ENCODE peak calls at places on chromosomes 4 and X, in six cellular contexts. B is right lobe of liver, M is aorta, J is bronchial epithelial cell, G is fibroblast of lung, H is upper lobe of right lung. I is an unnamed sample.

GRCh38 chrX:118373538-118373937 is 27.6 kb downstream of the WDR44 start:
- DNase-seq in B (no peak), M (no peak), J (no peak), H (no peak), G (no peak), I (no peak)

GRCh38 chrX:129176710-129177109 is 346.6 kb downstream of the SMARCA1 start:
- DNase-seq in B (no peak), G (no peak), J (no peak), H (no peak), M (no peak), I (no peak)

GRCh38 chr4:56466910-56467283 is 520 bp upstream of the SRP72 start:
- DNase-seq in B (no peak), M (no peak), G (no peak), J (no peak), H (no peak), I (no peak)

GRCh38 chr4:9924750-9925149 is 96.5 kb downstream of the SLC2A9 start:
- DNase-seq in B (no peak), H (no peak), M (no peak), G (peak; percentile 36), J (peak; percentile 95), I (no peak)

GRCh38 chr4:41257257-41257900 is 651 bp downstream of the UCHL1 start:
- DNase-seq in B (peak; percentile 31), H (peak; percentile 80), G (peak; percentile 61), J (no peak), M (peak; percentile 56), I (peak; percentile 22)

GRCh38 chr4:94927696-94928095 is 169.9 kb downstream of the BMPR1B start:
- DNase-seq in G (peak; percentile 35), J (no peak), H (no peak), B (no peak), M (no peak), I (no peak)

GRCh38 chr4:161856711-161857326 is 307.0 kb downstream of the FSTL5 start:
- DNase-seq in H (no peak), J (no peak), M (no peak), B (no peak), G (peak; percentile 57), I (no peak)

GRCh38 chrX:95057341-95057740 is 1383.3 kb downstream of the FAM133A start:
- DNase-seq in H (no peak), J (no peak), M (no peak), B (no peak), G (peak; percentile 58), I (no peak)

GRCh38 chr4:10659251-10659650 is 25.3 kb downstream of the CLNK start:
- DNase-seq in M (no peak), H (no peak), J (no peak), B (no peak), G (no peak), I (no peak)

GRCh38 chr4:94595880-94596483 is 144.2 kb downstream of the PDLIM5 start:
- DNase-seq in B (no peak), H (no peak), G (peak; percentile 52), J (peak; percentile 60), M (no peak), I (no peak)

GRCh38 chr4:83093060-83093640 is 21.4 kb downstream of the PLAC8 start:
- DNase-seq in J (peak; percentile 40), G (no peak), B (no peak), M (no peak), H (no peak), I (no peak)

GRCh38 chrX:74286950-74287349 is 17.0 kb upstream of the ZCCHC13 start:
- DNase-seq in H (no peak), J (peak; percentile 5), G (peak; percentile 37), B (no peak), M (no peak), I (no peak)

GRCh38 chr4:742742-743311 is 37.2 kb downstream of the PCGF3 start:
- DNase-seq in H (peak; percentile 82), B (peak; percentile 77), G (no peak), M (peak; percentile 73), J (no peak), I (peak; percentile 49)

GRCh38 chr4:188372856-188373255 is 233.6 kb downstream of the TRIML1 start:
- DNase-seq in G (no peak), H (no peak), J (no peak), M (no peak), B (no peak), I (no peak)

GRCh38 chr4:71440612-71441011 is 101.8 kb downstream of the SLC4A4 start:
- DNase-seq in M (no peak), G (no peak), H (no peak), B (no peak), J (no peak), I (no peak)

GRCh38 chr4:4323705-4324534 is 33.9 kb downstream of the ZBTB49 start:
- DNase-seq in M (no peak), J (no peak), H (peak; percentile 19), B (no peak), G (peak; percentile 12), I (no peak)

GRCh38 chrX:29788991-29789699 is 426.2 kb upstream of the MAGEB2 start:
- DNase-seq in G (no peak), B (no peak), M (no peak), H (no peak), J (no peak), I (no peak)

GRCh38 chrX:13081385-13082285 is 37.2 kb upstream of the FAM9C start:
- DNase-seq in J (no peak), B (no peak), H (no peak), M (no peak), G (no peak), I (no peak)

GRCh38 chr4:15562114-15562513 is 92.4 kb downstream of the CC2D2A start:
- DNase-seq in J (no peak), M (no peak), B (no peak), G (peak; percentile 20), H (no peak), I (no peak)

GRCh38 chr4:103423261-103423660 is 225.1 kb upstream of the CENPE start:
- DNase-seq in B (no peak), H (no peak), G (no peak), M (no peak), J (no peak), I (no peak)

GRCh38 chr4:147076179-147076578 is 130.5 kb upstream of the TTC29 start:
- DNase-seq in H (no peak), B (no peak), G (no peak), M (no peak), J (no peak), I (no peak)

GRCh38 chrX:111382277-111382676 is 29.7 kb downstream of the DCX start:
- DNase-seq in M (no peak), H (no peak), B (no peak), G (no peak), J (no peak), I (no peak)

GRCh38 chrX:153871451-153871850 is 14.5 kb downstream of the L1CAM start:
- DNase-seq in B (no peak), J (no peak), G (no peak), M (no peak), H (no peak), I (no peak)

GRCh38 chr4:177118596-177118995 is 191.1 kb upstream of the NEIL3 start:
- DNase-seq in H (no peak), M (no peak), B (no peak), J (peak; percentile 74), G (peak; percentile 99), I (peak; percentile 15)

GRCh38 chrX:57156397-57157049 is 19.3 kb upstream of the SPIN2A start:
- DNase-seq in H (no peak), J (peak; percentile 34), G (peak; percentile 27), M (no peak), B (no peak), I (no peak)

GRCh38 chr4:153517159-153517558 is 51.0 kb downstream of the TMEM131L start:
- DNase-seq in J (peak; percentile 63), B (no peak), H (no peak), G (no peak), M (no peak), I (no peak)

GRCh38 chr4:153520227-153520626 is 54.1 kb downstream of the TMEM131L start:
- DNase-seq in G (no peak), J (no peak), H (no peak), B (no peak), M (no peak), I (no peak)

GRCh38 chr4:153518001-153518400 is 51.8 kb downstream of the TMEM131L start:
- DNase-seq in H (no peak), M (no peak), J (no peak), B (peak; percentile 61), G (no peak), I (no peak)

GRCh38 chr4:153519677-153520076 is 53.5 kb downstream of the TMEM131L start:
- DNase-seq in B (no peak), G (no peak), M (no peak), J (no peak), H (no peak), I (no peak)

GRCh38 chr4:153518637-153519384 is 52.7 kb downstream of the TMEM131L start:
- DNase-seq in G (no peak), B (peak; percentile 57), H (no peak), M (no peak), J (no peak), I (no peak)
- H3K36me3 ChIP-seq in G (no peaks in the 10 kb centered on the region), B (no peaks in the 10 kb centered on the region), H (no peaks in the 10 kb centered on the region), M (no peaks in the 10 kb centered on the region), J (no peaks in the 10 kb centered on the region), I (no peaks in the 10 kb centered on the region)

DNA sequence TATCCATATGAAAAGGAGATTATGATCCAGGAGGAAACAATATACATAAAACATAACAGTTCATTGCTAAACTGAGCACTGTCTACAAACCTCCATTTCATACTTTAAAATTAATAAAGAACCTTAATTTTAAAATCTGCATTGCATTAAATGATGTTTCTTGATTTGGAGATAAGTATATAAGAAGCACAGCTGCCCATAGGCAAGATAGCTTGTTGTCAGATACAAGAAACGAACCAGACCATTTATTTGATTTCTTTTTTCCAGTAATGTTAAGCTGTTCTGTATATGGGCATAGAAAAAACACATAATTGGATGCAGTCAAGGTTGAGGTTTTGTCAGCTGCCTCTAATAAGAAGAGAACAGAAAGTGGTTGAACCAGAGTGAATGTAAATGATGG is 6.4 kb downstream of the GUF1 start:
- DNase-seq in H (no peak), J (no peak), M (no peak), G (no peak), B (no peak), I (no peak)
- H3K36me3 ChIP-seq in H (peaks cover 72% of the 10 kb centered on the region), J (peaks cover 5% of the 10 kb centered on the region), M (peaks cover 2% of the 10 kb centered on the region), G (peaks cover 8% of the 10 kb centered on the region), B (peaks cover 16% of the 10 kb centered on the region), I (peaks cover 79% of the 10 kb centered on the region)

GRCh38 chrX:54087661-54088060 is 43.4 kb upstream of the PHF8 start:
- DNase-seq in H (no peak), B (no peak), G (no peak), M (no peak), J (no peak), I (no peak)

GRCh38 chrX:54085666-54086065 is 41.4 kb upstream of the PHF8 start:
- DNase-seq in B (no peak), J (no peak), M (no peak), H (no peak), G (peak; percentile 9), I (no peak)

GRCh38 chrX:54093159-54093558 is 48.9 kb upstream of the PHF8 start:
- DNase-seq in G (no peak), B (no peak), J (no peak), M (no peak), H (no peak), I (no peak)

GRCh38 chrX:54090880-54091279 is 46.6 kb upstream of the PHF8 start:
- DNase-seq in J (no peak), G (no peak), M (no peak), B (no peak), H (no peak), I (no peak)

GRCh38 chrX:54089191-54089590 is 44.9 kb upstream of the PHF8 start:
- DNase-seq in H (no peak), J (no peak), M (no peak), B (no peak), G (no peak), I (no peak)
- H3K36me3 ChIP-seq in H (peaks cover 12% of the 10 kb centered on the region), J (no peaks in the 10 kb centered on the region), M (peaks cover 3% of the 10 kb centered on the region), B (no peaks in the 10 kb centered on the region), G (no peaks in the 10 kb centered on the region), I (peaks cover 4% of the 10 kb centered on the region)

GRCh38 chr4:1989533-1990347 is 19.0 kb downstream of the NELFA start:
- DNase-seq in M (no peak), G (no peak), J (no peak), B (no peak), H (peak; percentile 60), I (no peak)
- H3K36me3 ChIP-seq in M (peaks cover 5% of the 10 kb centered on the region), G (peaks cover 16% of the 10 kb centered on the region), J (peaks cover 19% of the 10 kb centered on the region), B (peaks cover 19% of the 10 kb centered on the region), H (peaks cover 65% of the 10 kb centered on the region), I (peaks cover 64% of the 10 kb centered on the region)

I was measured in left ventricle myocardium inferior.